ENCODE peak calls at places on chromosomes 3 and 15, in ten cellular contexts. One of them, this sample, is unnamed.

GRCh38 chr3:123652346-123652984 is 67.6 kb upstream of the HACD2 start:
- DNase-seq in caudate nucleus: peak
- DNase-seq in brain microvascular endothelial cell: peak
- DNase-seq in psoas muscle: peak
- DNase-seq in neural progenitor cell: peak
- DNase-seq in Peyer's patch: peak
- DNase-seq in H9: peak
- DNase-seq in A549: peak
- DNase-seq in CD8-positive, alpha-beta T cell: peak
- DNase-seq in spleen: peak
- DNase-seq in this sample: no peak

GRCh38 chr3:44437800-44438199 is 39.7 kb downstream of the ZNF445 start:
- DNase-seq in caudate nucleus: no peak
- DNase-seq in brain microvascular endothelial cell: no peak
- DNase-seq in psoas muscle: no peak
- DNase-seq in Peyer's patch: no peak
- DNase-seq in CD8-positive, alpha-beta T cell: no peak
- DNase-seq in spleen: no peak
- DNase-seq in neural progenitor cell: no peak
- DNase-seq in A549: no peak
- DNase-seq in H9: no peak
- DNase-seq in this sample: no peak

GRCh38 chr3:183745300-183746098 is 47.9 kb downstream of the YEATS2 start:
- DNase-seq in caudate nucleus: no peak
- DNase-seq in neural progenitor cell: peak
- DNase-seq in A549: peak
- DNase-seq in Peyer's patch: no peak
- DNase-seq in psoas muscle: no peak
- DNase-seq in CD8-positive, alpha-beta T cell: no peak
- DNase-seq in brain microvascular endothelial cell: peak
- DNase-seq in H9: peak
- DNase-seq in spleen: no peak
- DNase-seq in this sample: no peak

GRCh38 chr3:173529062-173529711 is 131.6 kb downstream of the NLGN1 start:
- DNase-seq in brain microvascular endothelial cell: no peak
- DNase-seq in H9: peak
- DNase-seq in neural progenitor cell: peak
- DNase-seq in psoas muscle: no peak
- DNase-seq in caudate nucleus: no peak
- DNase-seq in Peyer's patch: no peak
- DNase-seq in CD8-positive, alpha-beta T cell: no peak
- DNase-seq in spleen: no peak
- DNase-seq in A549: peak
- DNase-seq in this sample: no peak

GRCh38 chr15:78105541-78106241 is 13.3 kb downstream of the SH2D7 start:
- DNase-seq in psoas muscle: no peak
- DNase-seq in CD8-positive, alpha-beta T cell: no peak
- DNase-seq in caudate nucleus: no peak
- DNase-seq in H9: no peak
- DNase-seq in brain microvascular endothelial cell: peak
- DNase-seq in spleen: peak
- DNase-seq in Peyer's patch: peak
- DNase-seq in neural progenitor cell: no peak
- DNase-seq in A549: no peak
- DNase-seq in this sample: no peak

GRCh38 chr3:126986001-126986400 is 3.1 kb downstream of the PLXNA1 start:
- DNase-seq in H9: no peak
- DNase-seq in neural progenitor cell: no peak
- DNase-seq in A549: no peak
- DNase-seq in CD8-positive, alpha-beta T cell: no peak
- DNase-seq in Peyer's patch: no peak
- DNase-seq in psoas muscle: no peak
- DNase-seq in brain microvascular endothelial cell: peak
- DNase-seq in caudate nucleus: no peak
- DNase-seq in spleen: no peak
- DNase-seq in this sample: no peak

GRCh38 chr3:9008550-9009255 is 45.4 kb upstream of the RAD18 start:
- DNase-seq in CD8-positive, alpha-beta T cell: no peak
- DNase-seq in A549: no peak
- DNase-seq in neural progenitor cell: no peak
- DNase-seq in H9: no peak
- DNase-seq in caudate nucleus: no peak
- DNase-seq in spleen: no peak
- DNase-seq in brain microvascular endothelial cell: no peak
- DNase-seq in Peyer's patch: no peak
- DNase-seq in psoas muscle: no peak
- DNase-seq in this sample: no peak

GRCh38 chr15:73928971-73929627 is 2.8 kb downstream of the LOXL1 start:
- DNase-seq in CD8-positive, alpha-beta T cell: no peak
- DNase-seq in neural progenitor cell: peak
- DNase-seq in spleen: peak
- DNase-seq in H9: no peak
- DNase-seq in caudate nucleus: no peak
- DNase-seq in brain microvascular endothelial cell: no peak
- DNase-seq in Peyer's patch: no peak
- DNase-seq in A549: no peak
- DNase-seq in psoas muscle: peak
- DNase-seq in this sample: no peak

GRCh38 chr15:63606333-63606732 is 9.1 kb downstream of the FBXL22 start:
- DNase-seq in H9: no peak
- DNase-seq in psoas muscle: no peak
- DNase-seq in A549: no peak
- DNase-seq in caudate nucleus: no peak
- DNase-seq in brain microvascular endothelial cell: no peak
- DNase-seq in Peyer's patch: no peak
- DNase-seq in CD8-positive, alpha-beta T cell: no peak
- DNase-seq in spleen: no peak
- DNase-seq in neural progenitor cell: no peak
- DNase-seq in this sample: no peak

GRCh38 chr15:63604281-63604680 is 7.1 kb downstream of the FBXL22 start:
- DNase-seq in spleen: no peak
- DNase-seq in brain microvascular endothelial cell: no peak
- DNase-seq in caudate nucleus: no peak
- DNase-seq in psoas muscle: no peak
- DNase-seq in H9: no peak
- DNase-seq in CD8-positive, alpha-beta T cell: no peak
- DNase-seq in A549: no peak
- DNase-seq in Peyer's patch: no peak
- DNase-seq in neural progenitor cell: no peak
- DNase-seq in this sample: no peak

GRCh38 chr15:63605036-63605435 is 7.8 kb downstream of the FBXL22 start:
- DNase-seq in neural progenitor cell: no peak
- DNase-seq in brain microvascular endothelial cell: no peak
- DNase-seq in H9: no peak
- DNase-seq in spleen: no peak
- DNase-seq in psoas muscle: no peak
- DNase-seq in A549: no peak
- DNase-seq in caudate nucleus: no peak
- DNase-seq in Peyer's patch: no peak
- DNase-seq in CD8-positive, alpha-beta T cell: no peak
- DNase-seq in this sample: no peak

GRCh38 chr15:63603516-63603915 is 6.3 kb downstream of the FBXL22 start:
- DNase-seq in CD8-positive, alpha-beta T cell: no peak
- DNase-seq in H9: no peak
- DNase-seq in brain microvascular endothelial cell: no peak
- DNase-seq in neural progenitor cell: peak
- DNase-seq in Peyer's patch: no peak
- DNase-seq in caudate nucleus: no peak
- DNase-seq in spleen: no peak
- DNase-seq in A549: no peak
- DNase-seq in psoas muscle: no peak
- DNase-seq in this sample: no peak

DNA sequence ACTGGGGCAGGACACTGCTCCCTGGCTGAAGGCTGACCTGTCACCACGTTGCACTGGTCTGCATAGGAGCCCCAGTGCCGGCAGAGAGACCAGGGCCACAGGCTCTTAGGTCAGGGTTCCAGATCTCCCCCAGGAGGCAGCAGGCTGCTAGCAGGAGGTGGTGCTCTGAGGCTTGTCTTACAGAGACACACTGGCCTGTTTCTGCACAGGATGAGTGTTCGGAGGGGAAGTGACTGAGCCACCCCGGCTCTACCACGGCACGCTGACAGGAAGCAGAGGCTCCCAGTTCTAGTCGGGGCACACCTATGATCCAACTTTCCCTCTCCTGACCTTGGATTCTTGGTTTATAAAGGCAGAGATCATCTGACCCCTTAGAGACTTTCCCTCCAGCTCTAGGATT is 8.6 kb downstream of the FBXL22 start:
- DNase-seq in spleen: peak
- DNase-seq in brain microvascular endothelial cell: no peak
- DNase-seq in H9: no peak
- DNase-seq in CD8-positive, alpha-beta T cell: peak
- DNase-seq in caudate nucleus: no peak
- DNase-seq in psoas muscle: no peak
- DNase-seq in A549: no peak
- DNase-seq in Peyer's patch: peak
- DNase-seq in neural progenitor cell: no peak
- DNase-seq in this sample: peak
- H3K27ac ChIP-seq in spleen: peak
- H3K27ac ChIP-seq in brain microvascular endothelial cell: no peak
- H3K27ac ChIP-seq in H9: no peak
- H3K27ac ChIP-seq in CD8-positive, alpha-beta T cell: no peak
- H3K27ac ChIP-seq in caudate nucleus: peak
- H3K27ac ChIP-seq in psoas muscle: no peak
- H3K27ac ChIP-seq in A549: no peak
- H3K27ac ChIP-seq in Peyer's patch: peak
- H3K27ac ChIP-seq in neural progenitor cell: no peak
- H3K27ac ChIP-seq in this sample: peak

GRCh38 chr3:16103472-16103871 is 71.0 kb upstream of the GALNT15 start:
- DNase-seq in H9: no peak
- DNase-seq in spleen: no peak
- DNase-seq in CD8-positive, alpha-beta T cell: no peak
- DNase-seq in psoas muscle: no peak
- DNase-seq in brain microvascular endothelial cell: peak
- DNase-seq in neural progenitor cell: no peak
- DNase-seq in A549: no peak
- DNase-seq in caudate nucleus: no peak
- DNase-seq in Peyer's patch: no peak
- DNase-seq in this sample: no peak
- H3K27ac ChIP-seq in H9: no peak
- H3K27ac ChIP-seq in spleen: no peak
- H3K27ac ChIP-seq in CD8-positive, alpha-beta T cell: no peak
- H3K27ac ChIP-seq in psoas muscle: peak
- H3K27ac ChIP-seq in brain microvascular endothelial cell: peak
- H3K27ac ChIP-seq in neural progenitor cell: no peak
- H3K27ac ChIP-seq in A549: peak
- H3K27ac ChIP-seq in caudate nucleus: no peak
- H3K27ac ChIP-seq in Peyer's patch: peak
- H3K27ac ChIP-seq in this sample: no peak

GRCh38 chr3:136994772-136995516 is 37.2 kb downstream of the IL20RB start:
- DNase-seq in CD8-positive, alpha-beta T cell: no peak
- DNase-seq in brain microvascular endothelial cell: peak
- DNase-seq in psoas muscle: peak
- DNase-seq in caudate nucleus: no peak
- DNase-seq in spleen: no peak
- DNase-seq in Peyer's patch: peak
- DNase-seq in neural progenitor cell: no peak
- DNase-seq in H9: no peak
- DNase-seq in A549: peak
- DNase-seq in this sample: no peak

GRCh38 chr3:136990826-136991225 is 33.0 kb downstream of the IL20RB start:
- DNase-seq in psoas muscle: no peak
- DNase-seq in neural progenitor cell: no peak
- DNase-seq in A549: no peak
- DNase-seq in CD8-positive, alpha-beta T cell: no peak
- DNase-seq in caudate nucleus: no peak
- DNase-seq in Peyer's patch: no peak
- DNase-seq in spleen: no peak
- DNase-seq in H9: no peak
- DNase-seq in brain microvascular endothelial cell: no peak
- DNase-seq in this sample: no peak

GRCh38 chr3:137000039-137000438 is 42.3 kb downstream of the IL20RB start:
- DNase-seq in spleen: no peak
- DNase-seq in CD8-positive, alpha-beta T cell: no peak
- DNase-seq in brain microvascular endothelial cell: no peak
- DNase-seq in H9: no peak
- DNase-seq in caudate nucleus: no peak
- DNase-seq in psoas muscle: no peak
- DNase-seq in Peyer's patch: no peak
- DNase-seq in neural progenitor cell: no peak
- DNase-seq in A549: no peak
- DNase-seq in this sample: no peak

GRCh38 chr3:136992091-136992490 is 34.3 kb downstream of the IL20RB start:
- DNase-seq in caudate nucleus: no peak
- DNase-seq in neural progenitor cell: no peak
- DNase-seq in brain microvascular endothelial cell: no peak
- DNase-seq in A549: no peak
- DNase-seq in H9: no peak
- DNase-seq in psoas muscle: no peak
- DNase-seq in spleen: no peak
- DNase-seq in CD8-positive, alpha-beta T cell: no peak
- DNase-seq in Peyer's patch: no peak
- DNase-seq in this sample: no peak

DNA sequence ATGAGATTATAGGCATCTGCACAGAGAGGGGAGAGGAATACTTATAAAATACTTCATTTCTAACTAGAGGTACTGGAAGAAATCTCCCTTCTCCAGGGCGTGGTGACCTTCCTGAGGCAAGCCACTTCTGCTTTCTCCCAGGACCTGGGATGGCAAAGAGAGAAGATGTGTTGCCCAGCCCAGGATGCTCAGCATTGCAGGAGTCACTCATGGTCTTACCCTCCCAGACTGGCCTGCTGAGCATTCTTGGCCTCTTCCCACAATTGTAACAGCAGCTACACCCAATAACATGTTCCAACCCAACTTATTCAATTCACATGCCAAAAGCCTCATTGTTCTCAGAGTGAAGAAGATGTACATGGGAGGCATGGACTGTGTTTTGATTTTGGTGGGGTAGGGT is 37.9 kb downstream of the IL20RB start:
- DNase-seq in caudate nucleus: no peak
- DNase-seq in CD8-positive, alpha-beta T cell: no peak
- DNase-seq in psoas muscle: no peak
- DNase-seq in Peyer's patch: no peak
- DNase-seq in H9: no peak
- DNase-seq in neural progenitor cell: no peak
- DNase-seq in brain microvascular endothelial cell: no peak
- DNase-seq in A549: no peak
- DNase-seq in spleen: no peak
- DNase-seq in this sample: no peak
- H3K27ac ChIP-seq in caudate nucleus: peak
- H3K27ac ChIP-seq in CD8-positive, alpha-beta T cell: no peak
- H3K27ac ChIP-seq in psoas muscle: peak
- H3K27ac ChIP-seq in Peyer's patch: no peak
- H3K27ac ChIP-seq in H9: no peak
- H3K27ac ChIP-seq in neural progenitor cell: no peak
- H3K27ac ChIP-seq in brain microvascular endothelial cell: no peak
- H3K27ac ChIP-seq in A549: peak
- H3K27ac ChIP-seq in spleen: peak
- H3K27ac ChIP-seq in this sample: no peak

GRCh38 chr15:43270676-43271306 is 4.1 kb upstream of the TGM5 start:
- DNase-seq in H9: no peak
- DNase-seq in psoas muscle: no peak
- DNase-seq in caudate nucleus: no peak
- DNase-seq in spleen: peak
- DNase-seq in A549: no peak
- DNase-seq in neural progenitor cell: no peak
- DNase-seq in CD8-positive, alpha-beta T cell: peak
- DNase-seq in Peyer's patch: peak
- DNase-seq in brain microvascular endothelial cell: no peak
- DNase-seq in this sample: no peak

GRCh38 chr15:43270113-43270665 is 3.5 kb upstream of the TGM5 start:
- DNase-seq in brain microvascular endothelial cell: no peak
- DNase-seq in neural progenitor cell: no peak
- DNase-seq in psoas muscle: no peak
- DNase-seq in spleen: no peak
- DNase-seq in Peyer's patch: no peak
- DNase-seq in caudate nucleus: no peak
- DNase-seq in A549: no peak
- DNase-seq in H9: no peak
- DNase-seq in CD8-positive, alpha-beta T cell: peak
- DNase-seq in this sample: no peak

GRCh38 chr15:43275736-43276562 is 9.2 kb upstream of the TGM5 start:
- DNase-seq in caudate nucleus: no peak
- DNase-seq in psoas muscle: no peak
- DNase-seq in Peyer's patch: no peak
- DNase-seq in neural progenitor cell: no peak
- DNase-seq in A549: no peak
- DNase-seq in spleen: no peak
- DNase-seq in H9: no peak
- DNase-seq in CD8-positive, alpha-beta T cell: no peak
- DNase-seq in brain microvascular endothelial cell: no peak
- DNase-seq in this sample: no peak

GRCh38 chr15:43274136-43274535 is 7.4 kb upstream of the TGM5 start:
- DNase-seq in psoas muscle: peak
- DNase-seq in CD8-positive, alpha-beta T cell: no peak
- DNase-seq in H9: no peak
- DNase-seq in Peyer's patch: no peak
- DNase-seq in brain microvascular endothelial cell: no peak
- DNase-seq in caudate nucleus: no peak
- DNase-seq in spleen: no peak
- DNase-seq in neural progenitor cell: no peak
- DNase-seq in A549: no peak
- DNase-seq in this sample: no peak

DNA sequence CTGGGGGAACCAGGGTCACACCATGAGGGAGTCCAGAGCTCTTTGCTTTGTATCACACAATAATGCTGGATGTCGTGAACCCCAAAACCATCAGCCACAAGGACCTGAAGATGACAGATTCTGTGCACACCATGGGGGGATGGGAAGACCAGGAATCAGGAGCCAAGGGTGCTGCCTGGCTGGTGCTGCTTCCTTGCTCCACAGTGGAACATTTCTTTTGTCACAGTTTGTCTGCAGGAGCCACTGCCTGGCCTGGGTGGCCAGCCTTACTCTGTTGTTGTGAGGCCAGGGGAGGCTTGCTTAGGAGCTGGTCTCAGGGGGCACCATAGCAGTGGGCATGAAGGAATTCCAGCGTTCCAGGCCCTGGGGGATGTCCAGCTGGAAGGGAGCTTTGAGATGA is 6.5 kb upstream of the TGM5 start:
- DNase-seq in A549: no peak
- DNase-seq in CD8-positive, alpha-beta T cell: no peak
- DNase-seq in H9: no peak
- DNase-seq in psoas muscle: no peak
- DNase-seq in Peyer's patch: no peak
- DNase-seq in caudate nucleus: no peak
- DNase-seq in neural progenitor cell: no peak
- DNase-seq in brain microvascular endothelial cell: no peak
- DNase-seq in spleen: no peak
- DNase-seq in this sample: no peak
- H3K27ac ChIP-seq in A549: no peak
- H3K27ac ChIP-seq in CD8-positive, alpha-beta T cell: no peak
- H3K27ac ChIP-seq in H9: no peak
- H3K27ac ChIP-seq in psoas muscle: peak
- H3K27ac ChIP-seq in Peyer's patch: no peak
- H3K27ac ChIP-seq in caudate nucleus: no peak
- H3K27ac ChIP-seq in neural progenitor cell: no peak
- H3K27ac ChIP-seq in brain microvascular endothelial cell: no peak
- H3K27ac ChIP-seq in spleen: no peak
- H3K27ac ChIP-seq in this sample: no peak

This sample was measured in naive thymus-derived CD4-positive, alpha-beta T cell.